ENCODE peak calls at places on chromosomes 3 and 15, in eight cellular contexts. H, M, L, E, R, G, O and W are unnamed samples.

GRCh38 chr3:126858887-126859286 is 124.0 kb upstream of the PLXNA1 start:
- DNase-seq in H (peak; percentile 92), M (no peak), L (peak; percentile 77), E (no peak), R (peak; percentile 59), G (peak; percentile 82), O (peak; percentile 65), W (peak; percentile 99)

GRCh38 chr15:40252438-40253178 is 13.7 kb downstream of the PAK6 start:
- DNase-seq in H (no peak), M (peak; percentile 84), L (no peak), E (peak; percentile 76), R (no peak), G (no peak), O (no peak), W (no peak)

GRCh38 chr3:116614795-116615362 is 94.7 kb upstream of the TUSC7 start:
- DNase-seq in H (peak; percentile 9), M (no peak), L (no peak), E (no peak), R (peak; percentile 2), G (no peak), O (peak; percentile 5), W (peak; percentile 18)

GRCh38 chr3:15319575-15319974 is 12.8 kb downstream of the SH3BP5 start:
- DNase-seq in H (no peak), M (peak; percentile 92), L (no peak), E (peak; percentile 84), R (no peak), G (peak; percentile 92), O (peak; percentile 59), W (no peak)

GRCh38 chr3:139718415-139718814 is 40.6 kb upstream of the NMNAT3 start:
- DNase-seq in H (peak; percentile 19), M (peak; percentile 5), L (no peak), E (no peak), R (peak; percentile 6), G (peak; percentile 45), O (peak; percentile 56), W (peak; percentile 55)

GRCh38 chr3:129942296-129942695 is 32.2 kb upstream of the TRH start:
- DNase-seq in H (peak; percentile 68), M (peak; percentile 60), L (peak; percentile 23), E (peak; percentile 62), R (peak; percentile 12), G (peak; percentile 64), O (peak; percentile 55), W (peak; percentile 56)

GRCh38 chr3:54792584-54792983 is 135.3 kb downstream of the LRTM1 start:
- DNase-seq in H (no peak), M (no peak), L (no peak), E (no peak), R (no peak), G (no peak), O (no peak), W (no peak)

GRCh38 chr15:83960192-83960829 is 275.3 kb upstream of the GOLGA6L4 start:
- DNase-seq in H (no peak), M (no peak), L (no peak), E (no peak), R (no peak), G (no peak), O (no peak), W (no peak)

GRCh38 chr3:45029216-45029615 is 3.1 kb downstream of the CLEC3B start:
- DNase-seq in H (no peak), M (no peak), L (no peak), E (no peak), R (no peak), G (no peak), O (no peak), W (no peak)

GRCh38 chr3:42658771-42659390 is 5.4 kb downstream of the ZBTB47 start:
- DNase-seq in H (no peak), M (no peak), L (no peak), E (no peak), R (no peak), G (no peak), O (no peak), W (no peak)

GRCh38 chr15:45641374-45641778 is 6.5 kb downstream of the SQOR start:
- DNase-seq in H (peak; percentile 90), M (no peak), L (peak; percentile 90), E (peak; percentile 75), R (no peak), G (peak; percentile 94), O (peak; percentile 94), W (peak; percentile 97)

GRCh38 chr15:76533060-76533955 is 196.7 kb downstream of the ISL2 start:
- DNase-seq in H (peak; percentile 3), M (no peak), L (no peak), E (no peak), R (no peak), G (no peak), O (peak; percentile 75), W (peak; percentile 90)

GRCh38 chr3:67334588-67334987 is 319.8 kb downstream of the SUCLG2 start:
- DNase-seq in H (no peak), M (no peak), L (no peak), E (no peak), R (no peak), G (no peak), O (no peak), W (no peak)

GRCh38 chr3:126910231-126910630 is 72.7 kb upstream of the PLXNA1 start:
- DNase-seq in H (no peak), M (no peak), L (no peak), E (no peak), R (no peak), G (no peak), O (no peak), W (no peak)

GRCh38 chr3:11140054-11140712 is 14.1 kb upstream of the HRH1 start:
- DNase-seq in H (peak; percentile 16), M (no peak), L (no peak), E (peak; percentile 48), R (no peak), G (peak; percentile 89), O (peak; percentile 79), W (peak; percentile 75)

GRCh38 chr3:18425641-18426403 is 683 bp upstream of the SATB1 start:
- DNase-seq in H (no peak), M (peak; percentile 86), L (no peak), E (peak; percentile 60), R (no peak), G (no peak), O (no peak), W (no peak)

GRCh38 chr15:57217716-57218598 is 158.3 kb upstream of the CGNL1 start:
- DNase-seq in H (no peak), M (no peak), L (no peak), E (no peak), R (no peak), G (peak; percentile 25), O (peak; percentile 29), W (no peak)

GRCh38 chr3:10744098-10744465 is 71.9 kb upstream of the SLC6A11 start:
- DNase-seq in H (no peak), M (no peak), L (no peak), E (no peak), R (no peak), G (no peak), O (no peak), W (peak; percentile 12)

GRCh38 chr15:30924353-30924752 is 20.6 kb downstream of the FAN1 start:
- DNase-seq in H (no peak), M (peak; percentile 22), L (peak; percentile 29), E (no peak), R (no peak), G (peak; percentile 15), O (peak; percentile 13), W (no peak)

DNA sequence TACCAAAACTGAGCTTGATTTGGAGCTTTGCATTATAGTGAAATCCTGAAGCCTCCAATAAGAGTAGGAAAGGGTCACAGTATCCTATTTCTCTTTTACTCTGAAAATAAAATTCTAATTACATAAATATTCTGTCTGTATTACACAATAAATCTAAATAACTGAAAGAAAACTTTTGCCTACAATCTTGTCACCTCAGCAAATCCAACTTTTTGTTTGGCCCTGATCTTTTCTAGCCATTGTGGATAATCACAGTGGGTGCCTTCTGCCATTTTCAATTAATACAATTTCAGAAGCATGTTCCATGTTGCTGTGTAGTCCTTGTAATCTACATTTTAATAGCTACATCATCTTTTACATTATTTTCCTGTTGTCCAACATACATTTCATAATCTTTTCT is 29.4 kb upstream of the TIPARP start:
- DNase-seq in H (no peak), M (no peak), L (no peak), E (no peak), R (no peak), G (no peak), O (no peak), W (no peak)
- TF ChIP-seq CTCF in H (no peak), M (no peak), L (no peak), E (no peak), R (no peak), G (no peak), O (no peak), W (no peak)

DNA sequence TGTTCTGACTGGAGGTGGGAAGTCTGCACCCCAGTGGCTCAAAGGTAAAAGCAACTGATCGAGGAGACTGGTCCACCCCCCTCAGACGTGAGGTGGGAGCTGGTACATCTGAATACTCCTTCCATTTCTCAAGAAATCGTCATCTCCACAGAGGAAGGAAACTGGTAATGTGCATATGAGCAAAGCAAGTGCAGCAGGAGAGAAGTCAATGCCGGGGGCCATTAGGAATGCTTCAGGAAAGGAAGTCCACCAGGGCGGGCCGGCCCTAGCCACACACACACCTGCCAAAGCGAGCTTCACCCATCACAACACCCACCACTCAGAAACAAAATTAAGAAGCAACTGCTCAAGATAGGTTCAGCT is 8.5 kb downstream of the TBC1D2B start:
- DNase-seq in H (no peak), M (no peak), L (no peak), E (no peak), R (no peak), G (no peak), O (no peak), W (no peak)
- TF ChIP-seq CTCF in H (no peak), M (no peak), L (no peak), E (no peak), R (no peak), G (no peak), O (no peak), W (no peak)

GRCh38 chr15:37133619-37134018 is 33.3 kb upstream of the MEIS2 start:
- DNase-seq in H (no peak), M (no peak), L (no peak), E (no peak), R (peak; percentile 12), G (peak; percentile 75), O (peak; percentile 61), W (no peak)
- TF ChIP-seq CTCF in H (peak; percentile 16), M (no peak), L (peak; percentile 42), E (peak; percentile 26), R (peak; percentile 18), G (peak; percentile 44), O (no peak), W (peak; percentile 27)

GRCh38 chr3:32780071-32780734 is 37.6 kb upstream of the TRIM71 start:
- DNase-seq in H (no peak), M (no peak), L (no peak), E (no peak), R (no peak), G (no peak), O (no peak), W (no peak)

GRCh38 chr3:32778389-32778788 is 39.4 kb upstream of the TRIM71 start:
- DNase-seq in H (no peak), M (no peak), L (no peak), E (no peak), R (no peak), G (no peak), O (no peak), W (no peak)

GRCh38 chr3:32781211-32781968 is 36.4 kb upstream of the TRIM71 start:
- DNase-seq in H (peak; percentile 60), M (peak; percentile 68), L (no peak), E (peak; percentile 88), R (peak; percentile 36), G (peak; percentile 64), O (peak; percentile 78), W (peak; percentile 76)

GRCh38 chr3:32782417-32782816 is 35.4 kb upstream of the TRIM71 start:
- DNase-seq in H (no peak), M (no peak), L (no peak), E (no peak), R (no peak), G (no peak), O (no peak), W (no peak)

GRCh38 chr3:32780735-32781210 is 37.0 kb upstream of the TRIM71 start:
- DNase-seq in H (peak; percentile 16), M (peak; percentile 18), L (no peak), E (peak; percentile 76), R (no peak), G (peak; percentile 25), O (peak; percentile 43), W (peak; percentile 42)
- TF ChIP-seq CTCF in H (no peak), M (no peak), L (no peak), E (no peak), R (no peak), G (peak; percentile 16), O (no peak), W (no peak)